ENCODE peak calls at places on chromosomes 2 and 18, in seven cellular contexts. One of them, this sample, is unnamed.

GRCh38 chr2:164877927-164878326 is 36.3 kb upstream of the COBLL1 start:
- DNase-seq in GM12878: no peak
- DNase-seq in K562: no peak
- DNase-seq in HCT116: no peak
- DNase-seq in HepG2: no peak
- DNase-seq in SK-N-SH: no peak
- DNase-seq in H1: no peak
- DNase-seq in this sample: no peak

GRCh38 chr2:139059617-139060016 is 279.4 kb upstream of the NXPH2 start:
- DNase-seq in HCT116: no peak
- DNase-seq in GM12878: no peak
- DNase-seq in SK-N-SH: no peak
- DNase-seq in K562: no peak
- DNase-seq in H1: no peak
- DNase-seq in HepG2: no peak
- DNase-seq in this sample: no peak

GRCh38 chr2:66264354-66264753 is 170.6 kb upstream of the MEIS1 start:
- DNase-seq in GM12878: no peak
- DNase-seq in SK-N-SH: no peak
- DNase-seq in HCT116: no peak
- DNase-seq in K562: no peak
- DNase-seq in HepG2: no peak
- DNase-seq in H1: no peak
- DNase-seq in this sample: no peak

GRCh38 chr2:147487286-147487979 is 357.4 kb upstream of the ACVR2A start:
- DNase-seq in HCT116: no peak
- DNase-seq in GM12878: no peak
- DNase-seq in HepG2: no peak
- DNase-seq in SK-N-SH: no peak
- DNase-seq in K562: no peak
- DNase-seq in H1: no peak
- DNase-seq in this sample: no peak

GRCh38 chr2:98029718-98030222 is 34.0 kb upstream of the TMEM131 start:
- DNase-seq in HepG2: no peak
- DNase-seq in HCT116: no peak
- DNase-seq in H1: no peak
- DNase-seq in SK-N-SH: no peak
- DNase-seq in K562: no peak
- DNase-seq in GM12878: no peak
- DNase-seq in this sample: no peak

GRCh38 chr2:184971669-184972068 is 373.3 kb downstream of the ZNF804A start:
- DNase-seq in HepG2: no peak
- DNase-seq in HCT116: no peak
- DNase-seq in K562: no peak
- DNase-seq in GM12878: no peak
- DNase-seq in H1: no peak
- DNase-seq in SK-N-SH: no peak
- DNase-seq in this sample: no peak

GRCh38 chr2:105571445-105571987 is 172.7 kb upstream of the FHL2 start:
- DNase-seq in H1: no peak
- DNase-seq in HCT116: no peak
- DNase-seq in K562: no peak
- DNase-seq in GM12878: no peak
- DNase-seq in HepG2: no peak
- DNase-seq in SK-N-SH: no peak
- DNase-seq in this sample: no peak

GRCh38 chr2:235803028-235803427 is 309.2 kb downstream of the AGAP1 start:
- DNase-seq in HepG2: no peak
- DNase-seq in K562: no peak
- DNase-seq in SK-N-SH: no peak
- DNase-seq in H1: no peak
- DNase-seq in GM12878: no peak
- DNase-seq in HCT116: no peak
- DNase-seq in this sample: no peak

GRCh38 chr2:128016620-128017019 is 11.2 kb downstream of the SAP130 start:
- DNase-seq in HCT116: no peak
- DNase-seq in H1: no peak
- DNase-seq in GM12878: no peak
- DNase-seq in HepG2: no peak
- DNase-seq in SK-N-SH: no peak
- DNase-seq in K562: no peak
- DNase-seq in this sample: no peak

GRCh38 chr18:77082316-77082715 is 50.3 kb downstream of the MBP start:
- DNase-seq in H1: no peak
- DNase-seq in K562: no peak
- DNase-seq in HCT116: no peak
- DNase-seq in SK-N-SH: no peak
- DNase-seq in HepG2: no peak
- DNase-seq in GM12878: no peak
- DNase-seq in this sample: no peak

GRCh38 chr2:186503827-186504606 is 18.0 kb downstream of the ZC3H15 start:
- DNase-seq in K562: no peak
- DNase-seq in HepG2: peak
- DNase-seq in SK-N-SH: peak
- DNase-seq in GM12878: no peak
- DNase-seq in H1: no peak
- DNase-seq in HCT116: no peak
- DNase-seq in this sample: no peak

GRCh38 chr2:176251928-176252327 is 17.3 kb upstream of the MTX2 start:
- DNase-seq in HepG2: no peak
- DNase-seq in SK-N-SH: no peak
- DNase-seq in HCT116: no peak
- DNase-seq in H1: no peak
- DNase-seq in GM12878: no peak
- DNase-seq in K562: no peak
- DNase-seq in this sample: no peak

GRCh38 chr18:4068552-4069158 is 386.5 kb downstream of the DLGAP1 start:
- DNase-seq in GM12878: peak
- DNase-seq in H1: no peak
- DNase-seq in HepG2: peak
- DNase-seq in K562: peak
- DNase-seq in SK-N-SH: peak
- DNase-seq in HCT116: peak
- DNase-seq in this sample: peak

GRCh38 chr2:218821605-218822211 is 9.9 kb downstream of the PRKAG3 start:
- DNase-seq in K562: no peak
- DNase-seq in H1: no peak
- DNase-seq in HCT116: no peak
- DNase-seq in GM12878: no peak
- DNase-seq in SK-N-SH: no peak
- DNase-seq in HepG2: no peak
- DNase-seq in this sample: no peak

GRCh38 chr18:48832961-48833700 is 117.6 kb downstream of the SMAD7 start:
- DNase-seq in K562: no peak
- DNase-seq in SK-N-SH: no peak
- DNase-seq in H1: no peak
- DNase-seq in HepG2: no peak
- DNase-seq in HCT116: peak
- DNase-seq in GM12878: no peak
- DNase-seq in this sample: peak

GRCh38 chr2:84851876-84852275 is 29.0 kb downstream of the TRABD2A start:
- DNase-seq in SK-N-SH: no peak
- DNase-seq in K562: no peak
- DNase-seq in H1: no peak
- DNase-seq in HCT116: no peak
- DNase-seq in GM12878: no peak
- DNase-seq in HepG2: no peak
- DNase-seq in this sample: no peak

GRCh38 chr2:237693281-237694039 is 66.1 kb downstream of the LRRFIP1 start:
- DNase-seq in H1: no peak
- DNase-seq in SK-N-SH: no peak
- DNase-seq in GM12878: no peak
- DNase-seq in HCT116: no peak
- DNase-seq in K562: no peak
- DNase-seq in HepG2: peak
- DNase-seq in this sample: peak

GRCh38 chr2:207313947-207314346 is 148.2 kb upstream of the KLF7 start:
- DNase-seq in HepG2: no peak
- DNase-seq in SK-N-SH: no peak
- DNase-seq in GM12878: no peak
- DNase-seq in K562: no peak
- DNase-seq in HCT116: no peak
- DNase-seq in H1: no peak
- DNase-seq in this sample: no peak

DNA sequence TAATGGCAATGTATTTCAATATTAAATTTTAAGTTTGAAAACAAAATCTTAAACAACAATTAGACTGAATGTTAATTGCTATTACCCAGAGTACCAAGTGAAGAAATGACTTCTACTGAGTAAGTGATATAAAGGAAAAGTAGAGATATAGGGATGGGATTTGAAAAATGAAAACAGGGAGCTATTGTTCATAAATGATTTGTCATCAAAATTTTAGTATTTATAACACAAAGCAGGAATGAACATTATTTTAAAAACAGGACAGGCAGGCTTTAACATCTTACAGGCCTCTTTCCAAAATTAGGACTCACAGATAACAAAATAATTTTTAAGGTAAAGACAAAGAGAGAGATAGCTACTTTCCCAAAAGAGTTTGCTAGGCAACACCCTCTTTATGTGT is 3.9 kb downstream of the EXOC6B start:
- DNase-seq in GM12878: no peak
- DNase-seq in H1: no peak
- DNase-seq in HCT116: no peak
- DNase-seq in HepG2: no peak
- DNase-seq in SK-N-SH: no peak
- DNase-seq in K562: no peak
- DNase-seq in this sample: no peak
- H3K27ac ChIP-seq in GM12878: no peak
- H3K27ac ChIP-seq in H1: no peak
- H3K27ac ChIP-seq in HCT116: no peak
- H3K27ac ChIP-seq in HepG2: no peak
- H3K27ac ChIP-seq in SK-N-SH: no peak
- H3K27ac ChIP-seq in K562: no peak
- H3K27ac ChIP-seq in this sample: no peak

GRCh38 chr2:160489096-160489495 is 4.5 kb downstream of the RBMS1 start:
- DNase-seq in SK-N-SH: no peak
- DNase-seq in HepG2: no peak
- DNase-seq in H1: no peak
- DNase-seq in GM12878: no peak
- DNase-seq in HCT116: no peak
- DNase-seq in K562: no peak
- DNase-seq in this sample: no peak

GRCh38 chr2:160482673-160483072 is 10.9 kb downstream of the RBMS1 start:
- DNase-seq in GM12878: no peak
- DNase-seq in H1: no peak
- DNase-seq in HCT116: no peak
- DNase-seq in K562: no peak
- DNase-seq in SK-N-SH: peak
- DNase-seq in HepG2: no peak
- DNase-seq in this sample: no peak

GRCh38 chr2:160484859-160485520 is 8.6 kb downstream of the RBMS1 start:
- DNase-seq in HepG2: no peak
- DNase-seq in H1: no peak
- DNase-seq in HCT116: no peak
- DNase-seq in GM12878: no peak
- DNase-seq in SK-N-SH: no peak
- DNase-seq in K562: no peak
- DNase-seq in this sample: no peak

GRCh38 chr2:160490760-160491367 is 2.7 kb downstream of the RBMS1 start:
- DNase-seq in SK-N-SH: no peak
- DNase-seq in HCT116: no peak
- DNase-seq in HepG2: peak
- DNase-seq in K562: no peak
- DNase-seq in GM12878: no peak
- DNase-seq in H1: no peak
- DNase-seq in this sample: no peak

DNA sequence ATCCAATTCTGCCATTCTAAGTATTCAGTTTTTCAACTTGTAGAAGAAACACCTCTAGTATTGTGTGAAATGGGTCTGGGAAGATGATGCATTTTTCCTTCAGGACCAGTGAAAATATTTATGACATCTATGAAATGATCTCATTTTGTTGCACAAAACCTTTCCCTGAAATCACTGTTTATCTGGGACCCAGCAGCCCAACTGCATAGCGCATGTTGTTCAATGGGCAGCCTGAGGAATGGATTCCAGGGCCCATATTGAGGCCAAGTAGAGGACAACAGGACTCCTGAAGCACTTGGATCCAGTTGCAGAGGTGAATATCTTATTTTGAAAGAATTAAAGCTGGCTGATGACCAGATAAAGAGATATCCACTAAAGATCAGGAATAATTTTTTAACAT is 7.3 kb downstream of the RBMS1 start:
- DNase-seq in GM12878: no peak
- DNase-seq in HCT116: no peak
- DNase-seq in SK-N-SH: no peak
- DNase-seq in K562: no peak
- DNase-seq in HepG2: no peak
- DNase-seq in H1: no peak
- DNase-seq in this sample: no peak
- TF ChIP-seq POLR2AphosphoS5 in GM12878: no peak
- TF ChIP-seq POLR2AphosphoS5 in HCT116: no peak
- TF ChIP-seq POLR2AphosphoS5 in SK-N-SH: no peak
- TF ChIP-seq POLR2AphosphoS5 in K562: no peak
- TF ChIP-seq POLR2AphosphoS5 in HepG2: no peak
- TF ChIP-seq POLR2AphosphoS5 in H1: no peak
- TF ChIP-seq POLR2AphosphoS5 in this sample: no peak

DNA sequence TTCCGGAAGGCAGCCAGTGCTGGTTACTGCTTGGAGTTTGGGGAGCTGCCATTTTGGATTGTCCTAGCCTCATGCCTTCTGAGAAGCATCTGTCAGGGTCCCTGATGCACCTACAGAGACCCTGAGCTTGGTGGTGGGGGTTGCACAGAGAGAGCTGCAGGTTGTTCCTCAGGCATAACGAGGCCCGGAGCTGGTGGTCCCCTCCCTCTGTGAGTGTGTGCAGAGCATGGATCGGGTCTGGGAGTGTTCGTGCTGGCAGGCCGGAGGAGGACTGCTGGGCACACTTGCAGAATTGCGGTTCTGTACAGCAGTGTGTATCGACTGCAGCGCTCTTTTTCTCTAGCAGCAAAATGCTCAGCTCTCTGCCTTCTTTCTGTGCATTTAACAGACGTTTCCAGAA is 7.8 kb downstream of the HPCAL1 start:
- DNase-seq in GM12878: no peak
- DNase-seq in SK-N-SH: no peak
- DNase-seq in HepG2: no peak
- DNase-seq in K562: no peak
- DNase-seq in H1: no peak
- DNase-seq in HCT116: no peak
- DNase-seq in this sample: no peak
- TF ChIP-seq SIN3A in GM12878: no peak
- TF ChIP-seq SIN3A in SK-N-SH: no peak
- TF ChIP-seq SIN3A in HepG2: no peak
- TF ChIP-seq SIN3A in K562: no peak
- TF ChIP-seq SIN3A in H1: no peak
- TF ChIP-seq SIN3A in HCT116: no peak
- TF ChIP-seq SIN3A in this sample: no peak

GRCh38 chr18:75010725-75011124 is 198.2 kb downstream of the PTGR3 start:
- DNase-seq in HepG2: no peak
- DNase-seq in HCT116: no peak
- DNase-seq in K562: no peak
- DNase-seq in H1: no peak
- DNase-seq in SK-N-SH: no peak
- DNase-seq in GM12878: no peak
- DNase-seq in this sample: no peak
- H3K27ac ChIP-seq in HepG2: no peak
- H3K27ac ChIP-seq in HCT116: no peak
- H3K27ac ChIP-seq in K562: no peak
- H3K27ac ChIP-seq in H1: no peak
- H3K27ac ChIP-seq in SK-N-SH: no peak
- H3K27ac ChIP-seq in GM12878: no peak
- H3K27ac ChIP-seq in this sample: no peak

This sample was measured in Panc1.